ENCODE peak calls at places on chromosomes 6 and 20, in five cellular contexts. O is mesendoderm, J is H9, Y is trophoblast cell, P is IMR-90. G is an unnamed sample.
A peak's percentile ranks its signal among the peaks of the same experiment; 100 is the strongest.

GRCh38 chr6:6998194-6998569 is 109.6 kb upstream of the RREB1 start:
- DNase-seq in Y (no peak), J (no peak), P (no peak), O (peak; percentile 35), G (no peak)

GRCh38 chr20:57898332-57898731 is 188.5 kb upstream of the PMEPA1 start:
- DNase-seq in P (no peak), Y (peak; percentile 33), O (no peak), J (no peak), G (no peak)

GRCh38 chr6:53673138-53673801 is 7.7 kb upstream of the KLHL31 start:
- DNase-seq in P (peak; percentile 83), O (peak; percentile 71), Y (no peak), J (no peak), G (no peak)

GRCh38 chr20:25863536-25864325 is 167.1 kb upstream of the ZNF337 start:
- DNase-seq in O (peak; percentile 68), Y (no peak), P (no peak), J (peak; percentile 60), G (no peak)

GRCh38 chr6:10521104-10521808 is at the start of gene GCNT2:
- DNase-seq in J (peak; percentile 79), O (peak; percentile 94), Y (peak; percentile 28), P (peak; percentile 23), G (peak; percentile 59)

GRCh38 chr6:2858678-2859324 is 17.1 kb upstream of the SERPINB1 start:
- DNase-seq in P (no peak), Y (peak; percentile 41), J (no peak), O (no peak), G (no peak)

GRCh38 chr6:107977283-107977682 is 19.3 kb upstream of the SEC63 start:
- DNase-seq in Y (peak; percentile 46), J (no peak), O (peak; percentile 60), P (peak; percentile 39), G (no peak)

GRCh38 chr6:90431521-90432407 is 135.1 kb upstream of the BACH2 start:
- DNase-seq in O (no peak), Y (peak; percentile 76), J (no peak), P (no peak), G (no peak)

GRCh38 chr6:32637219-32637880 is at the start of gene HLA-DQA1:
- DNase-seq in J (no peak), Y (peak; percentile 47), O (no peak), P (no peak), G (no peak)

DNA sequence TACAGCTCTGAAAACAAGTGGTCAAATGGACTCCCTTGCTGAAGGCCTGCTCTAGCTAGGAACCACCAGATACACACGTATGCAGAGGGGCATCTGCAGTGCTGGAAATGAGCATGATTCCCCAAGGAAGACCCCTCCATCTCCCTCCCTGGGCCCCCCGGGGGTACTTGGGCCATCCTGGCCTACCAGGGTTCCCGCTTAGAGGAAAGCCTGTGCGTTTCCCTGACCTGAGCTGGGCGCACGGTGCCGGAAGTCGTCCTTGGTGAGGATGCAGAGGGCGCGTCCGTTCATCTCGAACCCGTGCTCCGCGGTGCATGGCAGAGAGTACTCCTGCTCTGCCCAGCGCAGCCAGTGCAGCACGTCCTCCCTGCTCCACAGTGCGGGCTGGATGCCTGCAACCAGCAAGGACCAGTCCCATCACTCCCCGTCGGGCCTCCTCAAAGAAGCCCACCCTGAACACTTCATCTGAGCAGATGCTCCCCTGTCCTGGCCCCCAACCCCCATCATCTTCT is 11.8 kb downstream of the ETV7 start:
- DNase-seq in Y (no peak), O (no peak), P (no peak), J (peak; percentile 25), G (no peak)
- H2AK5ac ChIP-seq in Y (no peak overlapping the region), O (no peak overlapping the region), P (no peak overlapping the region), J (no peak overlapping the region), G (no peak overlapping the region)

DNA sequence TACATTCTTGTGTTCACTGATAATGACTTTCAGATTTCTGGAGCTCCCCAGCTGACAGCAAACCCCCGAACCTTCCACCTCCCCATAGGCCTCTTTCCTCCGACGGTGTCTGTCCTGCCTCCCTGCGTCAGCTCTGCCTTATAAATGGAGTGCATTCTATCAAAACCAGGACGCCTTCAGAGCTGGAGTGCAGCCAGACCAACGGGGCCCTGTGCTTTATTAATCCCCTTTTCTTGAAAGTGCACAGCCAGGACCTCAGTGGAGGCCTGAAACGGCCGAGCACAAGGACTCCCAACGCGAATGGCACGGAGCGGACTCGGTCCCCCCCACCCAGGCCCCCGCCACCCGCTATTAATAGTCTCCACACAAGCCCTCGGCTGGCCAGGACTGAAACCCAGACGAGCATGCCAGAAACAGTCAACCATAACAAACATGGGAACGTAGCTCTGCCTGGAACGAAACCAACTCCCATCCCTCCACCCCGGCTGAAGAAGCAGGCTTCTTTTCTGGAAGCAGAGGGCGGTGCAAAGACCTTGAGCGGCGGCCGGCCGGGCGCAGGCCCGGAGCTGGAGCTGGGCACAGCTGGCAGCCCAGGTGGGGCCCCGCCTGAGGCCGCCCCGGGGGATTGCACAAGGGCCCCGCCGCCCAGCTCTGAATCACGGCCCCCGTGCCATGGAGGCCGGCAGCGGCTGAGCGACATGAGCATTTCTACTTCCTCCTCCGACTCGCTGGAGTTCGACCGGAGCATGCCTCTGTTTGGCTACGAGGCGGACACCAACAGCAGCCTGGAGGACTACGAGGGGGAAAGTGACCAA is 42.3 kb upstream of the NAA20 start:
- DNase-seq in P (peak; percentile 97), Y (peak; percentile 38), O (no peak), J (no peak), G (no peak)
- H2AK5ac ChIP-seq in P (peak overlapping the region; percentile 95), Y (peak overlapping the region; percentile 92), O (no peak overlapping the region), J (no peak overlapping the region), G (no peak overlapping the region)

DNA sequence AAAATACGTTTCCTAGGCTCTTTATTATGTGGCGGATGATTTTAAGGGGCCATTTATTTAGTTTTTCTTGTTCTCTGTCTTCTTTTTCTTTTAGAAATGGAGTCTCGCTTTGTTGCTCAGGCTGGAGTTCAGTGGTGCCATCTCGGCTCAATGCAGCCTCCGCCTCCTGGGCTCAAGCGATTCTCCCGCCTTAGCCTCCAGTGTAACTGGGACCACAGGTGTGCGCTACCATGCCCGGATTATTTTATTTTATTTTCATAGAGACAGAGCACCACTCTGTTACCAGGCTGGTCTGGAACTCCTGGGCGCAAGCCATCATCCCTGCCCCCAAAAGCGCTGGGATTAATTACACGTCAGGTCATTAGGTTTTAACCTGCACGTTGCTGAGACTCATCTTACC is 1.6 kb downstream of the MTHFD1L start:
- DNase-seq in O (peak; percentile 19), Y (peak; percentile 26), J (no peak), P (no peak), G (no peak)
- H2AK5ac ChIP-seq in O (peak overlapping the region; percentile 74), Y (no peak overlapping the region), J (no peak overlapping the region), P (peak overlapping the region; percentile 87), G (no peak overlapping the region)

GRCh38 chr20:50056408-50056926 is 56.5 kb downstream of the UBE2V1 start:
- DNase-seq in P (no peak), O (no peak), J (no peak), Y (peak; percentile 98), G (no peak)

GRCh38 chr20:50055524-50056083 is 57.3 kb downstream of the UBE2V1 start:
- DNase-seq in P (no peak), J (no peak), O (no peak), Y (peak; percentile 64), G (no peak)

GRCh38 chr20:50052952-50053789 is 59.8 kb downstream of the UBE2V1 start:
- DNase-seq in Y (no peak), O (no peak), J (no peak), P (no peak), G (no peak)

GRCh38 chr20:50053790-50054547 is 59.0 kb downstream of the UBE2V1 start:
- DNase-seq in J (no peak), P (no peak), O (no peak), Y (peak; percentile 42), G (no peak)

GRCh38 chr20:50054626-50055511 is 58.1 kb downstream of the UBE2V1 start:
- DNase-seq in P (peak; percentile 41), J (no peak), O (no peak), Y (peak; percentile 66), G (no peak)
- H2AK5ac ChIP-seq in P (no peak overlapping the region), J (no peak overlapping the region), O (no peak overlapping the region), Y (no peak overlapping the region), G (no peak overlapping the region)

GRCh38 chr20:1629321-1629720 is 9.5 kb upstream of the SIRPB1 start:
- DNase-seq in Y (no peak), O (no peak), P (no peak), J (no peak), G (no peak)

GRCh38 chr20:1632228-1632577 is 12.4 kb upstream of the SIRPB1 start:
- DNase-seq in P (no peak), O (no peak), Y (no peak), J (no peak), G (no peak)

GRCh38 chr20:1633535-1633934 is 13.7 kb upstream of the SIRPB1 start:
- DNase-seq in P (no peak), Y (peak; percentile 81), J (no peak), O (peak; percentile 25), G (no peak)

GRCh38 chr20:1630186-1630585 is 10.4 kb upstream of the SIRPB1 start:
- DNase-seq in P (no peak), J (no peak), O (no peak), Y (no peak), G (no peak)

DNA sequence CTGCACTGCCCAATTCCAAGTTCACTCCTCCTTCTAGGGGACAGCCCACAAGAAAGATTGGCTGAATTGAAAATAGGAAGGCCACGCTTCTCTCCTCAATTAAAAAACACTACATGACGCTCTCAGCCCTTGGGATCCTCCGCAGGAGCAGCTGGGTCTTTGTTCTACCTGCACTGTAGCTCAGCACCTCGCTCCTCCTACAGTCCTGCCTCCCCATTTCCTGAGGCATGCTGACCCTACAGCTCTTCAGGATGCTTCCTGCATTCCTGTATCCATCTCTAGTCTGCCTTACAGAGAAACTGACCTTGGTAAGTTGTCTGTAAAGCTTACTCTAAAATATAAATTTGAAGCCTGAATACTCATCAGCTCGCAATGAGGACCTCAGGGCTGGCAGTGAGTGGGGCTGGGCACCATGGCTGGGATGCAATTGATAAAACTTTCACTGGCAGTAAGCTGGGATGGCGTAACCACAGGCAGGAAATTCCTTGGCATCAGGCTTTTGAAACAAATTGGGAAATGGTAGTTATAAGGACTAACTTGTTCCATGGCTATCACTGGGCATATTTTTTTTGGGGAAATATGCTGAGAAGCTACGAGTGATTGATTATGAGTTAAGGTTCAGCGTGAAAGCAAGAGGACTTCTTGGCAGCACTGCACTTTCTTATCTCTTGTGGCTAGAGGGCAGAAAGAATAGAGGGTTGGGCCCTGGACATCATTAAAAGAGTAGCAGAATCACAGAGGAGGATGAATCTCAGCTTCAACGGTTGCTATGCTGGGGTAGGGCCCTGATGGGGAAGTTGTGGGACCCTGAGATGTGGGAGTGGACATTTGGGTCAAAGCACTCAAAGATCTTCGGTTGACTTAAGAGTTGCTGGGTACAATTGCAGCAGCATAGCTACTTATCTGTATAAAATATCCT is 11.8 kb upstream of the SIRPB1 start:
- DNase-seq in Y (no peak), P (no peak), J (peak; percentile 48), O (peak; percentile 51), G (no peak)
- H2AK5ac ChIP-seq in Y (no peak overlapping the region), P (no peak overlapping the region), J (no peak overlapping the region), O (no peak overlapping the region), G (no peak overlapping the region)

GRCh38 chr20:44703956-44704488 is 11.1 kb upstream of the CCN5 start:
- DNase-seq in O (no peak), P (no peak), J (no peak), Y (no peak), G (no peak)
- H2AK5ac ChIP-seq in O (no peak overlapping the region), P (peak overlapping the region; percentile 93), J (no peak overlapping the region), Y (no peak overlapping the region), G (no peak overlapping the region)